ENCODE peak calls at places on chromosomes 2 and 18, in six cellular contexts. One of them, this sample, is unnamed.

GRCh38 chr18:22826726-22827125 is 106.4 kb upstream of the RBBP8 start:
- DNase-seq in GM12865: no peak
- DNase-seq in kidney tubule cell: peak
- DNase-seq in AG09309: no peak
- DNase-seq in cerebellar cortex: no peak
- DNase-seq in GM23248: peak
- DNase-seq in this sample: no peak

GRCh38 chr2:107529146-107529545 is 297.5 kb upstream of the RGPD4 start:
- DNase-seq in GM23248: peak
- DNase-seq in AG09309: no peak
- DNase-seq in GM12865: no peak
- DNase-seq in kidney tubule cell: peak
- DNase-seq in cerebellar cortex: no peak
- DNase-seq in this sample: no peak

GRCh38 chr2:233120459-233120858 is 60.3 kb downstream of the INPP5D start:
- DNase-seq in cerebellar cortex: no peak
- DNase-seq in GM12865: no peak
- DNase-seq in AG09309: no peak
- DNase-seq in GM23248: no peak
- DNase-seq in kidney tubule cell: no peak
- DNase-seq in this sample: no peak

GRCh38 chr2:64330691-64331429 is 123.1 kb upstream of the LGALSL start:
- DNase-seq in GM12865: peak
- DNase-seq in GM23248: peak
- DNase-seq in kidney tubule cell: peak
- DNase-seq in AG09309: peak
- DNase-seq in cerebellar cortex: peak
- DNase-seq in this sample: peak

GRCh38 chr2:222568866-222569265 is 87.0 kb downstream of the FARSB start:
- DNase-seq in GM12865: no peak
- DNase-seq in AG09309: peak
- DNase-seq in kidney tubule cell: peak
- DNase-seq in cerebellar cortex: peak
- DNase-seq in GM23248: peak
- DNase-seq in this sample: no peak

GRCh38 chr2:118974103-118974911 is 32.3 kb downstream of the MARCO start:
- DNase-seq in kidney tubule cell: peak
- DNase-seq in GM23248: peak
- DNase-seq in cerebellar cortex: no peak
- DNase-seq in GM12865: no peak
- DNase-seq in AG09309: peak
- DNase-seq in this sample: no peak

GRCh38 chr2:46164581-46165301 is 132.5 kb upstream of the EPAS1 start:
- DNase-seq in AG09309: peak
- DNase-seq in GM23248: peak
- DNase-seq in kidney tubule cell: peak
- DNase-seq in GM12865: no peak
- DNase-seq in cerebellar cortex: no peak
- DNase-seq in this sample: peak

GRCh38 chr2:113282747-113283533 is 4.2 kb upstream of the PAX8 start:
- DNase-seq in AG09309: no peak
- DNase-seq in kidney tubule cell: peak
- DNase-seq in GM23248: peak
- DNase-seq in GM12865: no peak
- DNase-seq in cerebellar cortex: peak
- DNase-seq in this sample: peak

GRCh38 chr2:237348281-237348865 is 65.6 kb downstream of the COL6A3 start:
- DNase-seq in AG09309: no peak
- DNase-seq in cerebellar cortex: no peak
- DNase-seq in kidney tubule cell: no peak
- DNase-seq in GM23248: no peak
- DNase-seq in GM12865: no peak
- DNase-seq in this sample: no peak

GRCh38 chr2:47239119-47239969 is 84.2 kb upstream of the STPG4 start:
- DNase-seq in GM12865: no peak
- DNase-seq in GM23248: no peak
- DNase-seq in AG09309: no peak
- DNase-seq in cerebellar cortex: no peak
- DNase-seq in kidney tubule cell: no peak
- DNase-seq in this sample: no peak

GRCh38 chr2:144659731-144660275 is 139.9 kb upstream of the ZEB2 start:
- DNase-seq in kidney tubule cell: peak
- DNase-seq in GM12865: no peak
- DNase-seq in cerebellar cortex: no peak
- DNase-seq in GM23248: peak
- DNase-seq in AG09309: peak
- DNase-seq in this sample: peak

GRCh38 chr2:20224191-20224715 is 677 bp downstream of the SDC1 start:
- DNase-seq in AG09309: no peak
- DNase-seq in kidney tubule cell: no peak
- DNase-seq in GM12865: peak
- DNase-seq in cerebellar cortex: no peak
- DNase-seq in GM23248: no peak
- DNase-seq in this sample: no peak

GRCh38 chr2:11585071-11585470 is 51.2 kb downstream of the GREB1 start:
- DNase-seq in GM12865: no peak
- DNase-seq in kidney tubule cell: no peak
- DNase-seq in AG09309: no peak
- DNase-seq in GM23248: no peak
- DNase-seq in cerebellar cortex: no peak
- DNase-seq in this sample: no peak

GRCh38 chr2:219244789-219245147 is 476 bp downstream of the GLB1L start:
- DNase-seq in kidney tubule cell: no peak
- DNase-seq in AG09309: no peak
- DNase-seq in GM23248: no peak
- DNase-seq in GM12865: no peak
- DNase-seq in cerebellar cortex: no peak
- DNase-seq in this sample: no peak

GRCh38 chr18:8526316-8526715 is 82.9 kb upstream of the RAB12 start:
- DNase-seq in AG09309: no peak
- DNase-seq in kidney tubule cell: no peak
- DNase-seq in GM23248: no peak
- DNase-seq in GM12865: no peak
- DNase-seq in cerebellar cortex: no peak
- DNase-seq in this sample: no peak

GRCh38 chr2:121530563-121531334 is at the start of gene RNU4ATAC:
- DNase-seq in kidney tubule cell: peak
- DNase-seq in cerebellar cortex: peak
- DNase-seq in AG09309: peak
- DNase-seq in GM23248: peak
- DNase-seq in GM12865: peak
- DNase-seq in this sample: peak

GRCh38 chr2:7845332-7845731 is 836.5 kb upstream of the ID2 start:
- DNase-seq in GM23248: peak
- DNase-seq in kidney tubule cell: peak
- DNase-seq in cerebellar cortex: no peak
- DNase-seq in AG09309: peak
- DNase-seq in GM12865: peak
- DNase-seq in this sample: no peak

GRCh38 chr2:40957508-40957907 is 505.6 kb upstream of the SLC8A1 start:
- DNase-seq in cerebellar cortex: no peak
- DNase-seq in GM12865: peak
- DNase-seq in kidney tubule cell: peak
- DNase-seq in AG09309: no peak
- DNase-seq in GM23248: peak
- DNase-seq in this sample: peak

GRCh38 chr2:235135990-235136561 is 184.3 kb downstream of the SH3BP4 start:
- DNase-seq in AG09309: peak
- DNase-seq in GM12865: peak
- DNase-seq in kidney tubule cell: peak
- DNase-seq in cerebellar cortex: peak
- DNase-seq in GM23248: peak
- DNase-seq in this sample: peak

GRCh38 chr2:104502904-104503303 is 351.0 kb upstream of the POU3F3 start:
- DNase-seq in GM12865: no peak
- DNase-seq in GM23248: no peak
- DNase-seq in AG09309: no peak
- DNase-seq in cerebellar cortex: peak
- DNase-seq in kidney tubule cell: no peak
- DNase-seq in this sample: no peak

GRCh38 chr2:10514287-10514686 is 66.2 kb upstream of the ODC1 start:
- DNase-seq in AG09309: no peak
- DNase-seq in cerebellar cortex: no peak
- DNase-seq in GM23248: no peak
- DNase-seq in kidney tubule cell: no peak
- DNase-seq in GM12865: no peak
- DNase-seq in this sample: no peak

GRCh38 chr2:222318712-222319575 is 20.1 kb upstream of the PAX3 start:
- DNase-seq in GM12865: peak
- DNase-seq in cerebellar cortex: no peak
- DNase-seq in AG09309: no peak
- DNase-seq in kidney tubule cell: peak
- DNase-seq in GM23248: peak
- DNase-seq in this sample: no peak

GRCh38 chr18:80033181-80034067 is 810 bp upstream of the RBFA start:
- DNase-seq in AG09309: no peak
- DNase-seq in kidney tubule cell: no peak
- DNase-seq in GM12865: no peak
- DNase-seq in cerebellar cortex: no peak
- DNase-seq in GM23248: peak
- DNase-seq in this sample: peak

GRCh38 chr2:98869272-98869641 is 66.8 kb downstream of the CRACDL start:
- DNase-seq in kidney tubule cell: peak
- DNase-seq in GM23248: no peak
- DNase-seq in GM12865: no peak
- DNase-seq in AG09309: no peak
- DNase-seq in cerebellar cortex: no peak
- DNase-seq in this sample: peak

GRCh38 chr18:21362921-21363320 is 120.9 kb downstream of the GREB1L start:
- DNase-seq in kidney tubule cell: no peak
- DNase-seq in GM23248: peak
- DNase-seq in GM12865: no peak
- DNase-seq in AG09309: no peak
- DNase-seq in cerebellar cortex: no peak
- DNase-seq in this sample: no peak

GRCh38 chr2:2044658-2045057 is 286.4 kb downstream of the MYT1L start:
- DNase-seq in GM23248: no peak
- DNase-seq in cerebellar cortex: peak
- DNase-seq in kidney tubule cell: no peak
- DNase-seq in AG09309: no peak
- DNase-seq in GM12865: no peak
- DNase-seq in this sample: no peak

GRCh38 chr2:45729753-45730512 is 78.5 kb downstream of the PRKCE start:
- DNase-seq in GM12865: peak
- DNase-seq in GM23248: no peak
- DNase-seq in AG09309: no peak
- DNase-seq in kidney tubule cell: peak
- DNase-seq in cerebellar cortex: no peak
- DNase-seq in this sample: peak

GRCh38 chr18:65206551-65207260 is 544.1 kb upstream of the CDH7 start:
- DNase-seq in cerebellar cortex: no peak
- DNase-seq in kidney tubule cell: no peak
- DNase-seq in AG09309: no peak
- DNase-seq in GM12865: peak
- DNase-seq in GM23248: no peak
- DNase-seq in this sample: no peak

GRCh38 chr18:6009751-6010150 is 114.4 kb upstream of the TMEM200C start:
- DNase-seq in GM23248: peak
- DNase-seq in kidney tubule cell: no peak
- DNase-seq in AG09309: peak
- DNase-seq in cerebellar cortex: no peak
- DNase-seq in GM12865: no peak
- DNase-seq in this sample: no peak

GRCh38 chr2:220077488-220077887 is 450.1 kb downstream of the SLC4A3 start:
- DNase-seq in cerebellar cortex: no peak
- DNase-seq in AG09309: peak
- DNase-seq in GM23248: peak
- DNase-seq in GM12865: no peak
- DNase-seq in kidney tubule cell: no peak
- DNase-seq in this sample: no peak

GRCh38 chr2:229654437-229654836 is 59.9 kb downstream of the DNER start:
- DNase-seq in kidney tubule cell: no peak
- DNase-seq in GM23248: no peak
- DNase-seq in GM12865: no peak
- DNase-seq in cerebellar cortex: no peak
- DNase-seq in AG09309: no peak
- DNase-seq in this sample: no peak

GRCh38 chr18:75107196-75107930 is 101.6 kb downstream of the PTGR3 start:
- DNase-seq in AG09309: no peak
- DNase-seq in kidney tubule cell: no peak
- DNase-seq in cerebellar cortex: no peak
- DNase-seq in GM12865: no peak
- DNase-seq in GM23248: no peak
- DNase-seq in this sample: no peak

GRCh38 chr2:225462945-225463344 is 63.4 kb downstream of the NYAP2 start:
- DNase-seq in GM23248: no peak
- DNase-seq in cerebellar cortex: no peak
- DNase-seq in kidney tubule cell: no peak
- DNase-seq in AG09309: no peak
- DNase-seq in GM12865: no peak
- DNase-seq in this sample: no peak

GRCh38 chr2:217398860-217399259 is 539.0 kb upstream of the TNP1 start:
- DNase-seq in AG09309: no peak
- DNase-seq in GM23248: no peak
- DNase-seq in GM12865: no peak
- DNase-seq in cerebellar cortex: no peak
- DNase-seq in kidney tubule cell: no peak
- DNase-seq in this sample: no peak

GRCh38 chr2:84636080-84636971 is 120.0 kb downstream of the DNAH6 start:
- DNase-seq in AG09309: no peak
- DNase-seq in kidney tubule cell: peak
- DNase-seq in GM23248: peak
- DNase-seq in cerebellar cortex: no peak
- DNase-seq in GM12865: no peak
- DNase-seq in this sample: peak

GRCh38 chr2:207796585-207797350 is 27.1 kb upstream of the FZD5 start:
- DNase-seq in cerebellar cortex: peak
- DNase-seq in kidney tubule cell: peak
- DNase-seq in GM23248: no peak
- DNase-seq in AG09309: no peak
- DNase-seq in GM12865: no peak
- DNase-seq in this sample: peak

GRCh38 chr18:79706658-79707057 is 27.1 kb downstream of the CTDP1 start:
- DNase-seq in kidney tubule cell: no peak
- DNase-seq in cerebellar cortex: no peak
- DNase-seq in GM12865: no peak
- DNase-seq in GM23248: no peak
- DNase-seq in AG09309: no peak
- DNase-seq in this sample: no peak